ENCODE peak calls at places on chromosomes 11 and 22, in ten cellular contexts. X is HFFc6, W is stomach, N is pancreas, M is cardiac muscle cell, C is foreskin fibroblast, J is MCF 10A, P is mammary epithelial cell, I is A549, T is tibial artery. U is an unnamed sample.

GRCh38 chr22:38735126-38735464 is 20.7 kb downstream of the SUN2 start:
- DNase-seq in X (no peak), W (no peak), N (no peak), M (no peak), C (no peak), J (no peak), P (no peak), I (no peak), T (no peak), U (no peak)

GRCh38 chr11:84022695-84023094 is 736.5 kb upstream of the CCDC90B start:
- DNase-seq in X (no peak), W (no peak), N (no peak), M (no peak), C (no peak), J (no peak), P (no peak), I (no peak), T (no peak), U (no peak)

GRCh38 chr22:40204331-40205116 is 26.8 kb downstream of the TNRC6B start:
- DNase-seq in X (peak), W (no peak), N (no peak), M (peak), C (peak), J (peak), P (no peak), I (no peak), T (no peak), U (no peak)

GRCh38 chr22:20244744-20245576 is 23.2 kb downstream of the RTN4R start:
- DNase-seq in X (no peak), W (no peak), N (no peak), M (no peak), C (no peak), J (no peak), P (no peak), I (no peak), T (no peak), U (no peak)

GRCh38 chr11:66225054-66225453 is 43.4 kb upstream of the RAB1B start:
- DNase-seq in X (no peak), W (no peak), N (no peak), M (no peak), C (no peak), J (no peak), P (no peak), I (no peak), T (no peak), U (no peak)

GRCh38 chr11:12291313-12291712 is 86.1 kb upstream of the PARVA start:
- DNase-seq in X (no peak), W (no peak), N (no peak), M (no peak), C (no peak), J (no peak), P (no peak), I (no peak), T (no peak), U (no peak)

GRCh38 chr11:4677948-4678347 is 19.7 kb downstream of the OR51E2 start:
- DNase-seq in X (no peak), W (no peak), N (no peak), M (no peak), C (no peak), J (no peak), P (no peak), I (no peak), T (no peak), U (no peak)

GRCh38 chr11:43504316-43504950 is 145.7 kb downstream of the TTC17 start:
- DNase-seq in X (peak), W (no peak), N (no peak), M (peak), C (no peak), J (peak), P (peak), I (peak), T (no peak), U (peak)

GRCh38 chr11:32173435-32173834 is 82.6 kb downstream of the RCN1 start:
- DNase-seq in X (peak), W (peak), N (peak), M (peak), C (peak), J (peak), P (peak), I (peak), T (peak), U (peak)

GRCh38 chr11:70087446-70088167 is 9.5 kb downstream of the ANO1 start:
- DNase-seq in X (no peak), W (no peak), N (no peak), M (no peak), C (no peak), J (no peak), P (no peak), I (no peak), T (no peak), U (no peak)
- TF ChIP-seq CTCF in X (no peak), W (no peak), N (no peak), M (no peak), C (no peak), J (no peak), P (peak), I (no peak), T (no peak), U (no peak)

DNA sequence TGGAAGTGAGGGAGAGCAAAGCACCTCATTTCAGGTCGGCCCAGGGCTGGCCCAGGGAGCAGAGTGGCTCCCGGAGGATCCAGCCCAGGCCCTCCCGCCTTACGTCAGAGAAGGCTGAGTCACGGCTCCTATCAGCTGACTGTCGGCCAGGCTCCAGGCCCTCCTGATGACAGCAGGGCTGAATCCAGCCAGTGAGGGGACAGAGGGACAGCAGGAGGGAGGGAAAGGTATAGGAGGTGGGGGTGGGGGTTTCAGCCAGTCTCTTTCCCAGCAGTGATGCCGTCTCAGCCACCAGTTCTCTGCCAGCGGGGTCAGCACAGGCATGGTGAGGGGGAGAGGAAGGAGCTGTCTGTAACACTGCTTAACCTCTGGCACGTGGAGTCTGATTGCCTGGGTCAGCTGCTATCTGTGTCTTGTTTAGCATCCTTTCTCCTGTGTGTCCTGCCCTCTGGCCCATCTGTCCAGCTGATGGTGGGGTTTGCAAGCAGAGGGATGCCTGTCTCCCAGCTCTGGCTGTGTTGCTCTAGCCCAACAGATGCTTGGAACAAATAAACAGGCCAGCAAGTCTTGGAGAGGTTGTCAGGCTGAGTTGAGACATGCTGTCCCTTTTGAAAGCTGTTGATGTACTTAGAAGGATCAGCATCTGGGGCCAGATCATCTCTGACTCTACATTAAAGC is 74.0 kb downstream of the ADAMTS15 start:
- DNase-seq in X (peak), W (peak), N (peak), M (peak), C (peak), J (peak), P (peak), I (peak), T (peak), U (no peak)
- TF ChIP-seq CTCF in X (no peak), W (no peak), N (no peak), M (no peak), C (no peak), J (no peak), P (no peak), I (no peak), T (no peak), U (no peak)

GRCh38 chr11:82682003-82682751 is 51.5 kb downstream of the FAM181B start:
- DNase-seq in X (peak), W (no peak), N (no peak), M (peak), C (peak), J (peak), P (peak), I (peak), T (no peak), U (no peak)
- TF ChIP-seq CTCF in X (peak), W (peak), N (no peak), M (peak), C (peak), J (peak), P (peak), I (peak), T (peak), U (peak)

GRCh38 chr11:48116437-48116836 is 100.2 kb upstream of the OR4B1 start:
- DNase-seq in X (no peak), W (no peak), N (no peak), M (no peak), C (no peak), J (no peak), P (peak), I (no peak), T (no peak), U (no peak)

GRCh38 chr11:48110509-48110766 is 106.2 kb upstream of the OR4B1 start:
- DNase-seq in X (no peak), W (no peak), N (no peak), M (no peak), C (no peak), J (no peak), P (no peak), I (no peak), T (no peak), U (no peak)

GRCh38 chr11:48111941-48112340 is 104.7 kb upstream of the OR4B1 start:
- DNase-seq in X (no peak), W (no peak), N (no peak), M (no peak), C (no peak), J (no peak), P (no peak), I (no peak), T (no peak), U (no peak)

GRCh38 chr11:48116843-48117242 is 99.8 kb upstream of the OR4B1 start:
- DNase-seq in X (no peak), W (no peak), N (no peak), M (peak), C (no peak), J (peak), P (no peak), I (peak), T (no peak), U (peak)

GRCh38 chr11:48114740-48115139 is 101.9 kb upstream of the OR4B1 start:
- DNase-seq in X (no peak), W (no peak), N (no peak), M (no peak), C (no peak), J (no peak), P (no peak), I (no peak), T (no peak), U (no peak)
- TF ChIP-seq CTCF in X (no peak), W (no peak), N (no peak), M (no peak), C (no peak), J (no peak), P (no peak), I (no peak), T (no peak), U (no peak)

GRCh38 chr22:46775364-46775758 is 12.9 kb downstream of the TBC1D22A start:
- DNase-seq in X (no peak), W (no peak), N (no peak), M (no peak), C (no peak), J (no peak), P (no peak), I (no peak), T (no peak), U (no peak)
- TF ChIP-seq CTCF in X (no peak), W (no peak), N (no peak), M (no peak), C (no peak), J (no peak), P (no peak), I (no peak), T (no peak), U (no peak)

DNA sequence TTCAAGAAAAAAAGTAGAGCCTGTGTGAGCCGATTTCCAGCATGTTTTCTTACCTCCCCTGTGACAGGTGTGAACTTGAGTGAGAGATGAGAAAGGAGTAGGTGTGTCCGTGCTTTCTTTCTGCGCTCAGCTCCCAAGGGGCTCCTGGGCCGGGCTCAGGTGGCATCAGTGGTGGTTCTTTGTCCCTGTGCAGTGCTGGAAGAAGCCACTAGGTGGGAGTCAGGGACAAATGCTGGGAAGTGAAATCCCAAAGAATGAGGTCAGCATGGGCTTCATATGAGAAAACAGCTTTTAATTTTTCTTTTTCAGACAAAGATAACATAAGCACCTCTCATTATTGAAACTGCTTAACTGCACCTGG is 57.8 kb downstream of the PPFIBP2 start:
- DNase-seq in X (peak), W (peak), N (peak), M (peak), C (peak), J (peak), P (peak), I (peak), T (peak), U (peak)
- TF ChIP-seq CTCF in X (peak), W (peak), N (peak), M (peak), C (peak), J (peak), P (peak), I (peak), T (peak), U (peak)

GRCh38 chr22:33920927-33921575 is 775 bp upstream of the LARGE1 start:
- DNase-seq in X (peak), W (peak), N (peak), M (peak), C (peak), J (peak), P (peak), I (peak), T (peak), U (peak)
- TF ChIP-seq CTCF in X (no peak), W (no peak), N (no peak), M (no peak), C (no peak), J (no peak), P (no peak), I (no peak), T (no peak), U (no peak)

GRCh38 chr11:63937713-63938480 is 905 bp upstream of the NAA40 start:
- DNase-seq in X (no peak), W (no peak), N (no peak), M (no peak), C (no peak), J (peak), P (no peak), I (peak), T (no peak), U (no peak)
- TF ChIP-seq CTCF in X (no peak), W (no peak), N (no peak), M (no peak), C (no peak), J (no peak), P (no peak), I (no peak), T (no peak), U (no peak)

GRCh38 chr11:35141538-35141937 is 2.6 kb downstream of the CD44 start:
- DNase-seq in X (no peak), W (peak), N (peak), M (no peak), C (no peak), J (peak), P (no peak), I (no peak), T (peak), U (no peak)

GRCh38 chr11:35143509-35144102 is 4.6 kb downstream of the CD44 start:
- DNase-seq in X (no peak), W (no peak), N (no peak), M (no peak), C (no peak), J (peak), P (peak), I (no peak), T (no peak), U (no peak)

GRCh38 chr11:35144103-35144741 is 5.3 kb downstream of the CD44 start:
- DNase-seq in X (peak), W (peak), N (no peak), M (peak), C (peak), J (peak), P (peak), I (no peak), T (no peak), U (no peak)

GRCh38 chr11:35141034-35141433 is 2.1 kb downstream of the CD44 start:
- DNase-seq in X (no peak), W (no peak), N (no peak), M (no peak), C (no peak), J (no peak), P (no peak), I (no peak), T (no peak), U (no peak)

DNA sequence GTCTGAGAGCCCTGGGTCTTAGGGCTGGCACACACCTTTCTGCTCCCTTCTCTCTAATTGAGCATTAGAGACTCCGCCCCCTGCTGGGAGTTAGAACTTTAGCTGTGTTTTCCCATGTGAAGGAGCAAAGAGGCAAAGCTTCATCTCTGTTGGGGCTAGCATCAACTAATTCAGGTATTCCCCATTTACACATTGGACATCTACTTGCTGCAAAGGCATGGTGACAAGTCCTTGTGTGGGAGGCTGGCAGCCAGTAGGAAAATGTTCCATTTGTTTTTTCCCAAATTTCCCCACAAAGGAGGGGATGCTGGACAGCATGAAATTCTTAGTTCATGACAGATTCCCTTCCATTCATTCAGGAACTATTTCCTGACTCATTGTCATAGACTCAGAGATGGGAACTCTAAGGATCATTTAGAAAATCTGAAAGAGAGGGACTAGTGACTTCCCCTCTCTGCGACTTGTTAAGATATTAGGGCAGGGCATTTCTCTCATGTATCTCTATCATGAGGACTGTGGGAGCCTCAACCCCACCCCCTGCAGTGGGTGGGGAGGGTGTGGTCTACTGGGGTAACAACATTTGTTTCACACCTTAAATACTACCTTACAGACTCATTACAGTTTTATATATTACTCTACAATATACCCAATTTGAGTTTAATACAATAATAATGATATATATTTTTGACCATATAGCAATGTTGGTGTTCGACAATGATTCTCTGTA is 3.7 kb downstream of the CD44 start:
- DNase-seq in X (peak), W (no peak), N (no peak), M (peak), C (peak), J (peak), P (peak), I (no peak), T (no peak), U (no peak)
- TF ChIP-seq CTCF in X (no peak), W (no peak), N (no peak), M (peak), C (peak), J (peak), P (no peak), I (no peak), T (no peak), U (no peak)

GRCh38 chr11:93248602-93249001 is 50.8 kb upstream of the SLC36A4 start:
- DNase-seq in X (peak), W (no peak), N (no peak), M (peak), C (peak), J (no peak), P (no peak), I (no peak), T (no peak), U (no peak)
- TF ChIP-seq CTCF in X (peak), W (no peak), N (no peak), M (peak), C (peak), J (peak), P (peak), I (no peak), T (no peak), U (peak)